ENCODE peak calls at places on chromosomes 13 and 19, in eight cellular contexts. T, H, Y, K, X, Q, A and F are unnamed samples.
A peak's percentile ranks its signal among the peaks of the same experiment; 100 is the strongest.

GRCh38 chr13:44573071-44573470 is 3.1 kb downstream of the TSC22D1 start:
- DNase-seq in H (no peak), A (no peak), Y (no peak), K (no peak), X (no peak), T (no peak), Q (no peak), F (no peak)

GRCh38 chr19:7595466-7596133 is at the start of gene CAMSAP3:
- DNase-seq in K (no peak), X (no peak), T (peak; percentile 17), Q (no peak), A (peak; percentile 38), Y (no peak), H (peak; percentile 19), F (no peak)

GRCh38 chr19:38974599-38975213 is 836 bp downstream of the FBXO17 start:
- DNase-seq in Q (no peak), K (no peak), Y (no peak), X (no peak), A (no peak), T (no peak), H (no peak), F (no peak)

GRCh38 chr19:43430142-43430710 is 15.5 kb downstream of the TEX101 start:
- DNase-seq in Y (no peak), T (no peak), X (no peak), Q (no peak), A (no peak), H (peak; percentile 64), K (no peak), F (no peak)

GRCh38 chr19:51480590-51480989 is 2.3 kb downstream of the CEACAM18 start:
- DNase-seq in T (no peak), Q (no peak), K (no peak), X (no peak), Y (peak; percentile 4), H (no peak), A (no peak), F (no peak)

GRCh38 chr19:39596911-39597310 is 5.4 kb upstream of the LGALS13 start:
- DNase-seq in Q (no peak), A (no peak), K (no peak), Y (no peak), H (no peak), T (no peak), X (no peak), F (no peak)

GRCh38 chr19:16400911-16401675 is 70.7 kb downstream of the EPS15L1 start:
- DNase-seq in T (no peak), Y (no peak), K (no peak), H (no peak), X (no peak), A (no peak), Q (no peak), F (peak; percentile 78)

GRCh38 chr19:27748551-27749152 is 1464.3 kb downstream of the UQCRFS1 start:
- DNase-seq in A (no peak), X (no peak), Q (no peak), Y (no peak), K (no peak), H (no peak), T (no peak), F (no peak)

GRCh38 chr13:28022848-28023518 is 34.5 kb upstream of the URAD start:
- DNase-seq in Y (no peak), T (no peak), H (no peak), A (no peak), K (no peak), X (no peak), Q (no peak), F (no peak)

GRCh38 chr19:18629166-18630088 is 7.4 kb upstream of the KLHL26 start:
- DNase-seq in Q (no peak), T (no peak), Y (no peak), K (no peak), X (no peak), A (no peak), H (no peak), F (peak; percentile 75)
- H3K27ac ChIP-seq in Q (no peak overlapping the region), T (no peak overlapping the region), Y (no peak overlapping the region), K (no peak overlapping the region), X (peak overlapping the region; percentile 48), A (no peak overlapping the region), H (no peak overlapping the region), F (peak overlapping the region; percentile 49)

DNA sequence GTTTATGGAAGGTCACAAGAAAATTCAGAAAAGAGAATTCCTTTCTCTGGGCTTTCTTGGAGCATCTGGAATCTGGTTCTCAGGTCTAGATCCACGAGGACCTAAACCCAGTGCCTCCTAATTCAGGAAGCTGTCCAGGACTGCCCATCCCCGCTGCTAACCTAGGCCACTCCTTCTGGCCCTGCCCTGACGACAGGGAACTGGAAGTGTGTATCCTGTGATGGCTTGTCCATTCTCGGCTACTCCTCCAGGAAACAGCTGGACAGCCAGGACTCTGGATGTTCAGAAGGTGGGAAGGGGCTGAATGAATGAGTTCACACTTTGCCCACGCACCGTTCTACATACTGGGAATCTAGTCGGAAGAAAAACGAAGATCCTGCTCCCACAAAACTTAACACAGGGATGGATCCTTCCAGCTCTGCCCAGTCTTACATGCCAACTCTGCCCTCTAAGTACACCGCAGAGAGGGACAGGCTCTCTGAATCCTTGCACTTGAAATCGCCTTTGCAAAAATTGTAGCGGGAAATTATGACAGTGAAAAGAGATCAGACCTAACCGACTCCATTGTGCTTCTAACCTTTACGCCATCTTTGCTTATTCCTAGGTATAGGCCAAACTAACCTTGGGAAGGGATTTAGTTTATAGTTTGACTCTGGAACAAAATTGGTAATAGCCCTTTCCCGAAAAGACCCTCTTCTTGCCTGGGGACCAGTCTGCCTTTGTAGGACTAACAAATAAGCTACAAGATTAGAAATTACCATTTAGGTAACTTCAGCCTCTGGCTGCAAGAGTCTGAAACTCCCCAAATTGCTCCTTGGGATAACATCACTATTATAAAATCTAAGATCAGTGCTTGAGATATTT is 1.8 kb downstream of the LSM4 start:
- DNase-seq in K (peak; percentile 65), T (no peak), H (no peak), Q (no peak), X (no peak), Y (no peak), A (no peak), F (no peak)
- H3K4me3 ChIP-seq in K (no peak overlapping the region), T (no peak overlapping the region), H (no peak overlapping the region), Q (no peak overlapping the region), X (no peak overlapping the region), Y (no peak overlapping the region), A (no peak overlapping the region), F (no peak overlapping the region)

DNA sequence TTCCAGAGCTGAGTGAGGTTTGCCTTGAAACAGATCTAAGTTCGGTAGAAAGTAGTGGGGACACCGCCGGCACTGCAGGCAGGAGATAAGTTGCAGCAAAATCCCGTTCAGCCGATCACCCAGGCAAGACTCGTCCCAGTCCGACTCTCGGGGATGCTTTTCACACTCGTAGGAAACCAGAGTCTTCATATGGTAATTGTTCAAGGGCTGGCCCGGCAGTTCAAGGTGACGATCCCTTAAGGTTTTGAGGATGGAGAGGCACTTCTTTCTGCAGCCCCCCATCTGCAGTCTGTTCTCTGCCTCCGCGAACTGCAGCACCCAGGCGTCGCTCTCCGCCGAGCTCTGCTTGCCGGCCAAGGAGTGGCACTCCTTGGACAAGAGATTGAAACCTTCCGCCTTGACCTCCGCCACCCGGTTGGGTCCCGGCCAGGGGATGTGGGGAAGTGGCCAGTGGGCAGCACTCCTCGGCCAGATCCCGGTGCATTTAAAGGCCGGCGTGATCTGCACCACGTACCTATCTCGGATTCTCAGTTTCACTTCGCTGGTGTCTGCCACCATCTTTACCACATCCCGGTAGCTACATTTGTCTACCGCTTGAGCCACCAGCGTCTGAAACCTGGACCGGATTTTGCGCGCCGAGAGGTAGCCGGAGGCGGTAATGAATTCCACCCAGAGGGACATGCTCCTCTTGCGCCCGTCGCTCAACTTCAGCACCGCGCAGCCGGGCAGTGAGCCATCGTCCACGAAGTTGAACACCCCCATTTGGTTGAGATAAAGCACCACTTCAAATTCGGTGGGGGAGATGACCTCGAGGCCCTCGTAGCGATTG is 1.1 kb downstream of the MAB21L1 start:
- DNase-seq in T (no peak), Q (no peak), A (no peak), Y (peak; percentile 7), K (no peak), X (no peak), H (peak; percentile 65), F (no peak)
- TF ChIP-seq CTCF in T (no peak), Q (no peak), A (no peak), Y (no peak), K (no peak), X (no peak), H (no peak), F (no peak)

GRCh38 chr19:49808762-49809154 is 4.3 kb downstream of the FUZ start:
- DNase-seq in X (peak; percentile 50), T (peak; percentile 88), Y (peak; percentile 68), A (no peak), K (peak; percentile 94), Q (peak; percentile 86), H (peak; percentile 89), F (peak; percentile 83)
- H3K27ac ChIP-seq in X (peak overlapping the region; percentile 88), T (peak overlapping the region; percentile 72), Y (no peak overlapping the region), A (no peak overlapping the region), K (peak overlapping the region; percentile 83), Q (peak overlapping the region; percentile 53), H (peak overlapping the region; percentile 74), F (peak overlapping the region; percentile 81)

DNA sequence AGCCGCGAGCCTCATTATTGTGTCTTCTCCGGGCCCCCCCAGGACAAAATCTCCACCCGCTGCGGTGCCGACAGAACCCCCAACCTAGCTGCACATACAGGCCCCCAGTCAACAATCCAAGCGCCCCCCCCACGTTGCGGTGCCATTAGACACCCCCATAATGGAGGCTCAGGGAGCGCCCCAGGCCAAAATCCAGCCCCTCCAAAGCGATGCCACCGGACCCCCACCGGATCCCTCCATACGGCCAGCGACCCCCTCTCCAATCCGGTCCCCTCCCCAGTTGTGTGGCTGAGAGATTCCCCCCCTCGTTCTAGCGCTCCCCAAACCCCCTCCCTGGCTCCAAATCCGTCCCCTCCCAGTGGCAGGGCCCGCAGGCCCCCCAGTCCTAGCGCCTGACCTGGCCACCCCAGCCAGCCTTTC is 21.5 kb upstream of the SEMA6B start:
- DNase-seq in H (no peak), Q (no peak), X (no peak), T (no peak), Y (no peak), A (no peak), K (no peak), F (no peak)
- H3K4me3 ChIP-seq in H (no peak overlapping the region), Q (no peak overlapping the region), X (peak overlapping the region; percentile 41), T (peak overlapping the region; percentile 75), Y (no peak overlapping the region), A (peak overlapping the region; percentile 20), K (no peak overlapping the region), F (peak overlapping the region; percentile 61)

GRCh38 chr19:1434577-1435060 is 3.6 kb upstream of the RPS15 start:
- DNase-seq in T (no peak), Q (no peak), Y (no peak), A (no peak), H (no peak), K (no peak), X (no peak), F (no peak)

GRCh38 chr19:1433119-1434039 is 4.8 kb upstream of the RPS15 start:
- DNase-seq in X (no peak), H (no peak), Y (no peak), A (no peak), T (no peak), Q (no peak), K (no peak), F (no peak)

GRCh38 chr19:1434040-1434366 is 4.2 kb upstream of the RPS15 start:
- DNase-seq in A (no peak), K (no peak), T (no peak), Q (no peak), X (no peak), Y (no peak), H (no peak), F (no peak)

GRCh38 chr19:1431759-1432506 is 6.3 kb upstream of the RPS15 start:
- DNase-seq in A (no peak), Y (no peak), T (no peak), Q (no peak), X (no peak), H (no peak), K (no peak), F (no peak)

GRCh38 chr19:1432507-1432887 is 5.7 kb upstream of the RPS15 start:
- DNase-seq in A (no peak), Q (no peak), X (no peak), H (no peak), T (no peak), K (no peak), Y (no peak), F (no peak)
- TF ChIP-seq CTCF in A (no peak), Q (no peak), X (no peak), H (no peak), T (no peak), K (no peak), Y (no peak), F (no peak)